ENCODE peak calls at places on chromosomes 12 and 14, in four cellular contexts. One of them, this sample, is unnamed.

GRCh38 chr12:71536939-71537622 is 97.5 kb downstream of the LGR5 start:
- DNase-seq in tibial artery: no peak
- DNase-seq in brain microvascular endothelial cell: no peak
- DNase-seq in kidney epithelial cell: no peak
- DNase-seq in this sample: no peak

GRCh38 chr12:123097521-123098084 is 53.3 kb downstream of the PITPNM2 start:
- DNase-seq in brain microvascular endothelial cell: peak
- DNase-seq in kidney epithelial cell: no peak
- DNase-seq in tibial artery: peak
- DNase-seq in this sample: peak

GRCh38 chr12:103097496-103097895 is 140.0 kb downstream of the ASCL1 start:
- DNase-seq in tibial artery: no peak
- DNase-seq in brain microvascular endothelial cell: no peak
- DNase-seq in kidney epithelial cell: no peak
- DNase-seq in this sample: no peak

GRCh38 chr12:3186546-3187237 is 109.5 kb downstream of the TSPAN9 start:
- DNase-seq in brain microvascular endothelial cell: no peak
- DNase-seq in tibial artery: no peak
- DNase-seq in kidney epithelial cell: no peak
- DNase-seq in this sample: no peak

GRCh38 chr14:65366802-65367570 is 45.5 kb upstream of the FUT8 start:
- DNase-seq in tibial artery: no peak
- DNase-seq in brain microvascular endothelial cell: no peak
- DNase-seq in kidney epithelial cell: no peak
- DNase-seq in this sample: no peak

GRCh38 chr12:19419086-19419485 is 20.2 kb upstream of the AEBP2 start:
- DNase-seq in tibial artery: no peak
- DNase-seq in brain microvascular endothelial cell: no peak
- DNase-seq in kidney epithelial cell: no peak
- DNase-seq in this sample: no peak

GRCh38 chr12:87439990-87440827 is 589.0 kb downstream of the C12orf50 start:
- DNase-seq in kidney epithelial cell: peak
- DNase-seq in brain microvascular endothelial cell: peak
- DNase-seq in tibial artery: no peak
- DNase-seq in this sample: peak

GRCh38 chr12:116864371-116865160 is 16.7 kb downstream of the HRK start:
- DNase-seq in brain microvascular endothelial cell: peak
- DNase-seq in kidney epithelial cell: no peak
- DNase-seq in tibial artery: peak
- DNase-seq in this sample: peak

GRCh38 chr12:49345840-49346658 is 639 bp upstream of the DNAJC22 start:
- DNase-seq in kidney epithelial cell: no peak
- DNase-seq in brain microvascular endothelial cell: no peak
- DNase-seq in tibial artery: peak
- DNase-seq in this sample: no peak

GRCh38 chr14:68365228-68365627 is 427.6 kb downstream of the ZFP36L1 start:
- DNase-seq in kidney epithelial cell: no peak
- DNase-seq in tibial artery: no peak
- DNase-seq in brain microvascular endothelial cell: peak
- DNase-seq in this sample: peak

GRCh38 chr14:56870336-56870735 is 60.1 kb upstream of the OTX2 start:
- DNase-seq in tibial artery: no peak
- DNase-seq in brain microvascular endothelial cell: no peak
- DNase-seq in kidney epithelial cell: no peak
- DNase-seq in this sample: no peak

GRCh38 chr14:105090493-105091334 is 25.5 kb upstream of the GPR132 start:
- DNase-seq in tibial artery: peak
- DNase-seq in kidney epithelial cell: no peak
- DNase-seq in brain microvascular endothelial cell: peak
- DNase-seq in this sample: peak

GRCh38 chr12:8946733-8947132 is 2.7 kb downstream of the M6PR start:
- DNase-seq in brain microvascular endothelial cell: no peak
- DNase-seq in tibial artery: no peak
- DNase-seq in kidney epithelial cell: no peak
- DNase-seq in this sample: no peak

GRCh38 chr14:99517643-99518381 is 36.6 kb downstream of the CCNK start:
- DNase-seq in tibial artery: peak
- DNase-seq in brain microvascular endothelial cell: no peak
- DNase-seq in kidney epithelial cell: no peak
- DNase-seq in this sample: no peak

GRCh38 chr12:5535531-5535930 is 103.6 kb downstream of the NTF3 start:
- DNase-seq in tibial artery: no peak
- DNase-seq in kidney epithelial cell: no peak
- DNase-seq in brain microvascular endothelial cell: no peak
- DNase-seq in this sample: peak

GRCh38 chr14:22052795-22053194 is 379.2 kb upstream of the OR4E1 start:
- DNase-seq in brain microvascular endothelial cell: no peak
- DNase-seq in kidney epithelial cell: no peak
- DNase-seq in tibial artery: no peak
- DNase-seq in this sample: no peak

GRCh38 chr14:22046063-22046462 is 372.4 kb upstream of the OR4E1 start:
- DNase-seq in kidney epithelial cell: no peak
- DNase-seq in brain microvascular endothelial cell: no peak
- DNase-seq in tibial artery: no peak
- DNase-seq in this sample: no peak

GRCh38 chr14:22044193-22044592 is 370.6 kb upstream of the OR4E1 start:
- DNase-seq in tibial artery: no peak
- DNase-seq in brain microvascular endothelial cell: no peak
- DNase-seq in kidney epithelial cell: no peak
- DNase-seq in this sample: no peak

GRCh38 chr14:22047105-22047504 is 373.5 kb upstream of the OR4E1 start:
- DNase-seq in brain microvascular endothelial cell: no peak
- DNase-seq in tibial artery: no peak
- DNase-seq in kidney epithelial cell: no peak
- DNase-seq in this sample: no peak
- TF ChIP-seq CTCF in brain microvascular endothelial cell: peak
- TF ChIP-seq CTCF in tibial artery: no peak
- TF ChIP-seq CTCF in kidney epithelial cell: peak
- TF ChIP-seq CTCF in this sample: no peak

GRCh38 chr14:51188566-51189185 is 51.4 kb upstream of the TMX1 start:
- DNase-seq in kidney epithelial cell: no peak
- DNase-seq in brain microvascular endothelial cell: no peak
- DNase-seq in tibial artery: no peak
- DNase-seq in this sample: no peak
- H3K4me3 ChIP-seq in kidney epithelial cell: no peak
- H3K4me3 ChIP-seq in brain microvascular endothelial cell: no peak
- H3K4me3 ChIP-seq in tibial artery: no peak
- H3K4me3 ChIP-seq in this sample: no peak

DNA sequence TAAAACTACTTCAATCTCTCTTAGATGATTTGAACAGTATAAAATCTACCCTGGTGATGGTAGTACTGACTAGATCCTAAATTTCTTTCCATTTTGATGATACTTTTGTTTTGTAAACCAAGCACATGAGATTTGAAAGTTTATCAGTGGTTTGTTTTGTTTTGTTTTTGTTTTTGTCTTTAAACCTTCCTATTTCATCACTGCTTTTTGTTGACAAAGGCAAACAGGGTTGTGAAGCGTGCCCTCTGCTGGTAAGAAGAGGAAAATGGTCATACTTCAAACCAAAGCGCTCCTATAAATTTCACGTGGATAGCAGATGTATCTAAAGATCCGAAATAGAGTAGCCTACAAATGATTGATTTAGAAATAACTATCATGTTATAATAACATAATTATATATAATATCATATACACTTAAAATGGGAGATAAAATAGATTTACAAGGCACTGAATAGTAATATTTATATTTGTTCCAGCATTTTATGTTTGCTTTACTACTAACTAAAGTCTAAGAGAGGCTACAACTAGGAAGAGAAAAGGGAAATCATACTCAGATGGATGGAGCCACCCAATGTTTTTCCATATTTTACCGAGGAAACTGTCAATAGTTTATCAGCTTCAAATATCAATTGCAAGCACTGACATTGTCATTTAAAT is 254.0 kb upstream of the USP15 start:
- DNase-seq in kidney epithelial cell: no peak
- DNase-seq in brain microvascular endothelial cell: peak
- DNase-seq in tibial artery: no peak
- DNase-seq in this sample: peak
- TF ChIP-seq CTCF in kidney epithelial cell: peak
- TF ChIP-seq CTCF in brain microvascular endothelial cell: peak
- TF ChIP-seq CTCF in tibial artery: peak
- TF ChIP-seq CTCF in this sample: peak

DNA sequence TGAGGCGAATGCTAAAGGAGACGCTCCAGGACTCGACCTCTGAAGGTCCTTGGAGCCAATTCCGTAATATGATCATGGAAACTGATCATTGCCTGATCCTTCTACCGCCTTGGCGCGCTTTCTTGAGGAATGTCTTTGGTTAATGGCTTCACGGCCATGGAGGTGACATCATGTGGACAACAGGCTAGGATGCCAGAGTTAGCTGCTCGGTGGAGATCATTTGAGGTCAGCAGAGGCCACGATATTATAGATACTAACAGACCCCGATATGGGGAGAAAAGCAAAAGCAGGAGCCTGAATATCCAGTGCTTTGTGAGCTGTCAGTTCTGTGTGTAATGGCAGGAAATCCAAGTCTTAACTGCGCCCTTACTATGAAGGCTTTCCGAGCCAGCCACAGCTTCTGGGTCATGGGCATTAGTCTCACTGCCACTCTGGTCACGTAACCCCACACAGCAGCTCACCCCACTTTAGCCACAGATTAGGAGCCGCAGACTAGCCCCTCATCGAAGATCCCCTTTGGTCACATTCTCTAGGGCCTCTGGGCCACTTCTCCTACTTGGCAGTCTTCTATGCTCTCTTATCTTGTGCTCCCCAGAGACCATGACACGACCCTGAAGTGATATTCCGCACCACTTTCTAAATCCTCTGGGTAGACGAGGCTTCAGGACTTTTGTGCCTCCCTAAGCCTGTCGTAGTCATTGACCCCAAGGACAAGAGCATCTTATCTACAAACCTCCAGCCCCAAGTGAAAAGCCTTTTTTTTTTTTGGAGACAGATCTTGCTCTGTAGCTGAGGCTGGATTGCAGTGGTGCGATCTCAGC is 724 bp upstream of the CS start:
- DNase-seq in brain microvascular endothelial cell: no peak
- DNase-seq in tibial artery: no peak
- DNase-seq in kidney epithelial cell: no peak
- DNase-seq in this sample: no peak
- H3K4me3 ChIP-seq in brain microvascular endothelial cell: peak
- H3K4me3 ChIP-seq in tibial artery: peak
- H3K4me3 ChIP-seq in kidney epithelial cell: peak
- H3K4me3 ChIP-seq in this sample: peak

DNA sequence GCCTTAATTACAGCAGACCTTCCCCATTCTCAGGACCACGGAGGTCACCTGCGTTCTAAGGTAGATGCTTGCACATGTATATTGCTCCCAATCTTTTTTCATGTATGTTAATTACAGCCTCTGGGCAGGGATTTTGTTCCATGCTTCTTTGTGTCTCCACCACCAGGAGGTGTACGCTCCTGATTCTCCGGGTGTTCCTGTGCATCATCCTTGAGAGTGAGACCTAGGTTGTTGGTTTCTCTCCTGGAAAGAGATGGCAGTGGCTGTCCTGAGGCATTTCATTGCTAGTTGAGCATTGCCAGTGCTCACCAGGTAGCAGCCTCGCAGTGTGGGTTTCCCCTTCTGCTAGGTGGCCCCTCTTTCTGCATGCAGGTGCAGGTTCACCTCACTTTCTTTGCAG is 52.8 kb downstream of the KCNK13 start:
- DNase-seq in kidney epithelial cell: no peak
- DNase-seq in tibial artery: no peak
- DNase-seq in brain microvascular endothelial cell: no peak
- DNase-seq in this sample: no peak
- TF ChIP-seq CTCF in kidney epithelial cell: no peak
- TF ChIP-seq CTCF in tibial artery: no peak
- TF ChIP-seq CTCF in brain microvascular endothelial cell: peak
- TF ChIP-seq CTCF in this sample: no peak

GRCh38 chr14:80059041-80059440 is 152.3 kb downstream of the DIO2 start:
- DNase-seq in kidney epithelial cell: no peak
- DNase-seq in brain microvascular endothelial cell: no peak
- DNase-seq in tibial artery: no peak
- DNase-seq in this sample: peak

GRCh38 chr14:80055226-80055625 is 156.1 kb downstream of the DIO2 start:
- DNase-seq in kidney epithelial cell: no peak
- DNase-seq in brain microvascular endothelial cell: peak
- DNase-seq in tibial artery: no peak
- DNase-seq in this sample: peak

GRCh38 chr14:80054020-80054419 is 157.3 kb downstream of the DIO2 start:
- DNase-seq in tibial artery: no peak
- DNase-seq in brain microvascular endothelial cell: no peak
- DNase-seq in kidney epithelial cell: no peak
- DNase-seq in this sample: no peak

GRCh38 chr14:80055912-80056801 is 155.1 kb downstream of the DIO2 start:
- DNase-seq in tibial artery: peak
- DNase-seq in kidney epithelial cell: peak
- DNase-seq in brain microvascular endothelial cell: peak
- DNase-seq in this sample: peak
- H3K4me3 ChIP-seq in tibial artery: peak
- H3K4me3 ChIP-seq in kidney epithelial cell: no peak
- H3K4me3 ChIP-seq in brain microvascular endothelial cell: no peak
- H3K4me3 ChIP-seq in this sample: no peak

GRCh38 chr12:124507188-124508109 is 60.0 kb downstream of the NCOR2 start:
- DNase-seq in tibial artery: no peak
- DNase-seq in kidney epithelial cell: no peak
- DNase-seq in brain microvascular endothelial cell: no peak
- DNase-seq in this sample: peak

GRCh38 chr12:124506832-124507153 is 60.6 kb downstream of the NCOR2 start:
- DNase-seq in kidney epithelial cell: no peak
- DNase-seq in brain microvascular endothelial cell: no peak
- DNase-seq in tibial artery: no peak
- DNase-seq in this sample: no peak

GRCh38 chr12:124509300-124509675 is 58.1 kb downstream of the NCOR2 start:
- DNase-seq in brain microvascular endothelial cell: no peak
- DNase-seq in tibial artery: no peak
- DNase-seq in kidney epithelial cell: no peak
- DNase-seq in this sample: no peak

GRCh38 chr12:124509676-124510300 is 57.6 kb downstream of the NCOR2 start:
- DNase-seq in brain microvascular endothelial cell: peak
- DNase-seq in kidney epithelial cell: peak
- DNase-seq in tibial artery: peak
- DNase-seq in this sample: peak

GRCh38 chr12:124508323-124509096 is 58.9 kb downstream of the NCOR2 start:
- DNase-seq in brain microvascular endothelial cell: no peak
- DNase-seq in kidney epithelial cell: no peak
- DNase-seq in tibial artery: no peak
- DNase-seq in this sample: no peak
- TF ChIP-seq CTCF in brain microvascular endothelial cell: peak
- TF ChIP-seq CTCF in kidney epithelial cell: peak
- TF ChIP-seq CTCF in tibial artery: no peak
- TF ChIP-seq CTCF in this sample: no peak

DNA sequence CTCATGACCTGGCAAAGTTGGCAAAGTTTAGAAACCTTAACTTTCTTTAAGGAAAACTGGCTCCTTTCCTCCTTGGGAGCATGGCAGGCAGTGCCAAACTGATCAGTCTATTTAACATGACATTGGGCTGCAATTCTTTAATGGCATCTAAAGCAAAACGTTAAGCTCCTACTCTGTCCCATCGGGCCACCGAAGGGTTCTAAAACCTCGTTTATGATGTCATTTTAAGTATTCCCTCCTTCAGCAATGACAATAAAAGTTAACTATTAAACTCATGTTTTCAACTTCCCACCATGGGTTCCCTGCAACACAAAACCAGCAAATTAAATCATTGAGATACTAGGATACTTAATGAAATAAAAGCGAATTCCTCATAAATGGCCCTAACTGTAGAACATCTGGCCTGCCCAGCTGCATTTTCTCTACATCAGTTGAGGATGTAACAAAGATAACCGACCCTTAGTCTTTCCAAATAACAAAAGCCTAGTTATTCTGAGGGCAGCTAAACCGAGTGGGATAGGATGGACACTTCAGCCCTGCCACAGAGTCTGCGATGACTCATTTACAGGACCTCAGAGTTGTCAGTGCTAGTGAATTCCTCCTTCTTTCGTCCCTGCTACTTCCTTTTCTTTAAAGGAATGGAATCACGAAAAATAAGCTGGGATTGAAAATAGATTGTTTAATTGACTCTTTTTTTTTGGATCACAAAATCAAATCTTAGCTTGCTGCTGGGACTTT is 34.5 kb upstream of the RIC8B start:
- DNase-seq in kidney epithelial cell: no peak
- DNase-seq in brain microvascular endothelial cell: peak
- DNase-seq in tibial artery: no peak
- DNase-seq in this sample: peak
- H3K4me3 ChIP-seq in kidney epithelial cell: no peak
- H3K4me3 ChIP-seq in brain microvascular endothelial cell: no peak
- H3K4me3 ChIP-seq in tibial artery: no peak
- H3K4me3 ChIP-seq in this sample: no peak

This sample was measured in foreskin fibroblast.